ENCODE peak calls at places on chromosomes 13 and 19, in seven cellular contexts. I is Panc1; K is H7; D is activated T-helper 1 cell treated with anti-CD3 and anti-CD28 coated beads, Interleukin-12 subunit alpha, Interleukin-12 subunit beta, Interleukin-2, Interleukin-4 antibody, amounts not matched to agents 30 ng/mL and 10 ng/mL and 1 ng/mL, durations not matched to agents 14 hours and 24 hours and 36 hours; W is substantia nigra; E is KBM-7; A is T follicular helper cell. O is an unnamed sample.

GRCh38 chr19:55652311-55653078 is 2.3 kb upstream of the U2AF2 start:
- DNase-seq in I (no peak), E (no peak), D (no peak), A (no peak), W (no peak), K (peak), O (no peak)

GRCh38 chr19:10334340-10335148 is 1.2 kb upstream of the RAVER1 start:
- DNase-seq in D (no peak), K (peak), W (peak), A (peak), I (no peak), E (peak), O (peak)

GRCh38 chr19:11697284-11697855 is 41.4 kb downstream of the ZNF823 start:
- DNase-seq in W (no peak), D (no peak), A (no peak), I (no peak), E (no peak), K (no peak), O (no peak)

GRCh38 chr13:113947321-113948033 is 26.4 kb downstream of the C13orf46 start:
- DNase-seq in I (no peak), K (peak), W (peak), D (no peak), E (no peak), A (no peak), O (no peak)

GRCh38 chr19:19134687-19135158 is 3.6 kb downstream of the TMEM161A start:
- DNase-seq in K (peak), A (no peak), W (no peak), E (peak), I (no peak), D (no peak), O (no peak)

GRCh38 chr19:50371914-50372475 is 4.3 kb upstream of the NR1H2 start:
- DNase-seq in W (no peak), I (no peak), K (no peak), D (no peak), A (no peak), E (no peak), O (no peak)

GRCh38 chr13:62933809-62934208 is 1518.2 kb upstream of the PCDH20 start:
- DNase-seq in W (no peak), I (no peak), D (no peak), E (no peak), A (no peak), K (no peak), O (no peak)

GRCh38 chr19:35757231-35757748 is 461 bp upstream of the HSPB6 start:
- DNase-seq in E (no peak), I (no peak), K (peak), A (no peak), D (no peak), W (peak), O (peak)

GRCh38 chr19:43763473-43763939 is 8.7 kb upstream of the SMG9 start:
- DNase-seq in D (no peak), A (no peak), K (no peak), E (no peak), W (no peak), I (no peak), O (no peak)

GRCh38 chr19:58182577-58182988 is 278 bp upstream of the ZNF274 start:
- DNase-seq in D (no peak), K (no peak), I (no peak), E (no peak), A (peak), W (no peak), O (no peak)

GRCh38 chr13:99506632-99507031 is 5.4 kb downstream of the TM9SF2 start:
- DNase-seq in I (no peak), A (no peak), E (peak), W (no peak), D (no peak), K (no peak), O (no peak)

GRCh38 chr19:50459067-50459456 is 17.2 kb upstream of the EMC10 start:
- DNase-seq in A (no peak), W (no peak), D (no peak), I (no peak), K (no peak), E (no peak), O (no peak)

GRCh38 chr13:49020940-49021548 is 45.3 kb downstream of the FNDC3A start:
- DNase-seq in W (no peak), A (no peak), I (no peak), K (peak), E (no peak), D (no peak), O (no peak)

GRCh38 chr13:41897126-41897525 is 63.8 kb downstream of the VWA8 start:
- DNase-seq in W (no peak), D (no peak), K (no peak), I (no peak), E (no peak), A (no peak), O (no peak)

GRCh38 chr19:35959040-35959967 is 23.1 kb downstream of the LRFN3 start:
- DNase-seq in W (no peak), I (no peak), K (peak), D (peak), A (peak), E (peak), O (peak)

GRCh38 chr19:18417250-18418033 is 1.8 kb upstream of the SSBP4 start:
- DNase-seq in I (no peak), W (peak), D (peak), K (peak), E (peak), A (no peak), O (peak)

GRCh38 chr13:113653264-113654174 is 4.5 kb downstream of the ATP4B start:
- DNase-seq in A (no peak), K (peak), E (no peak), I (no peak), D (no peak), W (no peak), O (no peak)

GRCh38 chr19:16804176-16804575 is 25.0 kb upstream of the SIN3B start:
- DNase-seq in K (no peak), I (no peak), E (no peak), D (no peak), A (no peak), W (no peak), O (no peak)

GRCh38 chr19:1112254-1113208 is 8.7 kb downstream of the GPX4 start:
- DNase-seq in W (no peak), K (peak), D (no peak), I (no peak), E (no peak), A (no peak), O (no peak)

GRCh38 chr19:4582112-4582553 is 22.6 kb upstream of the SEMA6B start:
- DNase-seq in A (no peak), I (no peak), K (no peak), W (no peak), D (no peak), E (no peak), O (no peak)

GRCh38 chr13:23579886-23580706 is 9.9 kb downstream of the TNFRSF19 start:
- DNase-seq in K (peak), W (no peak), A (no peak), E (peak), D (no peak), I (no peak), O (no peak)

GRCh38 chr13:34357435-34358232 is 539.7 kb downstream of the RFC3 start:
- DNase-seq in W (no peak), A (no peak), E (peak), I (peak), K (no peak), D (no peak), O (no peak)

GRCh38 chr13:29713841-29714240 is 118.4 kb upstream of the SLC7A1 start:
- DNase-seq in K (peak), E (peak), W (no peak), I (no peak), A (no peak), D (no peak), O (no peak)

GRCh38 chr13:45325806-45326205 is 15.2 kb downstream of the TPT1 start:
- DNase-seq in K (no peak), W (no peak), I (no peak), E (peak), A (no peak), D (no peak), O (no peak)

O was measured in activated T-helper 2 cell treated with anti-CD3 and anti-CD28 coated beads, Interferon-gamma antibody, Interleukin-2, Interleukin-4, amounts not matched to agents 10 μg/mL and 5 μg/mL and 100 μg/mL, durations not matched to agents 14 hours and 24 hours and 36 hours.